ENCODE peak calls at places on chromosomes 12 and 14, in seven cellular contexts. I is transverse colon; T is stimulated activated effector memory CD8-positive, alpha-beta T cell treated with anti-CD3 and anti-CD28 coated beads, Interleukin-12 subunit alpha, Interleukin-12 subunit beta, amount 100 ng/mL, for 72 hours; S is stimulated activated CD8-positive, alpha-beta memory T cell treated with anti-CD3 and anti-CD28 coated beads, Interleukin-2, amount 100 ng/mL, for 1 hour; Q is fibroblast of pulmonary artery; C is endothelial cell; H is H1. J is an unnamed sample.

GRCh38 chr14:35861204-35861868 is 35.2 kb downstream of the BRMS1L start:
- DNase-seq in I (no peak), T (no peak), S (no peak), Q (peak), C (no peak), H (no peak), J (no peak)

GRCh38 chr14:77883479-77884238 is 83.8 kb downstream of the ADCK1 start:
- DNase-seq in I (no peak), T (no peak), S (no peak), Q (no peak), C (no peak), H (no peak), J (no peak)

GRCh38 chr12:4701383-4701782 is 18.8 kb upstream of the GALNT8 start:
- DNase-seq in I (no peak), T (no peak), S (no peak), Q (peak), C (no peak), H (no peak), J (no peak)

GRCh38 chr12:27020761-27021160 is 1.6 kb upstream of the MED21 start:
- DNase-seq in I (no peak), T (no peak), S (no peak), Q (no peak), C (no peak), H (no peak), J (no peak)

GRCh38 chr12:117189725-117190209 is 503 bp downstream of the FBXO21 start:
- DNase-seq in I (peak), T (peak), S (peak), Q (peak), C (peak), H (peak), J (peak)

GRCh38 chr12:3557136-3557697 is 66.2 kb downstream of the PRMT8 start:
- DNase-seq in I (no peak), T (no peak), S (no peak), Q (no peak), C (no peak), H (no peak), J (no peak)

GRCh38 chr12:58408516-58408915 is 467.1 kb downstream of the ATP23 start:
- DNase-seq in I (no peak), T (no peak), S (no peak), Q (peak), C (no peak), H (no peak), J (no peak)

GRCh38 chr12:116314477-116314876 is 37.0 kb upstream of the MED13L start:
- DNase-seq in I (no peak), T (no peak), S (no peak), Q (no peak), C (no peak), H (no peak), J (no peak)

GRCh38 chr12:58521796-58522195 is 398.5 kb downstream of the LRIG3 start:
- DNase-seq in I (no peak), T (no peak), S (no peak), Q (no peak), C (no peak), H (no peak), J (no peak)

GRCh38 chr14:62126885-62127478 is 364.8 kb downstream of the SNAPC1 start:
- DNase-seq in I (no peak), T (no peak), S (no peak), Q (peak), C (peak), H (no peak), J (peak)

GRCh38 chr14:104395941-104396681 is 183.5 kb upstream of the C14orf180 start:
- DNase-seq in I (no peak), T (peak), S (no peak), Q (no peak), C (no peak), H (no peak), J (no peak)

GRCh38 chr12:75725505-75726120 is 214.2 kb upstream of the KRR1 start:
- DNase-seq in I (no peak), T (no peak), S (no peak), Q (peak), C (no peak), H (no peak), J (no peak)

GRCh38 chr14:57714487-57714899 is 151.4 kb downstream of the SLC35F4 start:
- DNase-seq in I (no peak), T (no peak), S (no peak), Q (no peak), C (no peak), H (no peak), J (no peak)

GRCh38 chr12:10182662-10183061 is 3.8 kb downstream of the TMEM52B start:
- DNase-seq in I (no peak), T (no peak), S (no peak), Q (peak), C (no peak), H (no peak), J (no peak)

GRCh38 chr14:100665518-100666032 is 61.1 kb upstream of the DLK1 start:
- DNase-seq in I (peak), T (no peak), S (no peak), Q (no peak), C (no peak), H (no peak), J (peak)

GRCh38 chr12:47305464-47305863 is 225.7 kb upstream of the AMIGO2 start:
- DNase-seq in I (no peak), T (no peak), S (no peak), Q (no peak), C (no peak), H (no peak), J (no peak)

GRCh38 chr12:51695241-51696010 is 104.4 kb downstream of the SCN8A start:
- DNase-seq in I (no peak), T (no peak), S (no peak), Q (no peak), C (no peak), H (no peak), J (no peak)

GRCh38 chr12:52633383-52633782 is 15.0 kb upstream of the KRT73 start:
- DNase-seq in I (no peak), T (peak), S (no peak), Q (no peak), C (no peak), H (peak), J (no peak)

GRCh38 chr12:123319826-123320225 is 44.8 kb downstream of the SBNO1 start:
- DNase-seq in I (no peak), T (no peak), S (no peak), Q (no peak), C (no peak), H (no peak), J (no peak)

GRCh38 chr14:89013098-89013504 is 188.7 kb downstream of the TTC8 start:
- DNase-seq in I (peak), T (no peak), S (no peak), Q (peak), C (no peak), H (peak), J (peak)

GRCh38 chr12:103456006-103456405 is 39.8 kb downstream of the C12orf42 start:
- DNase-seq in I (no peak), T (no peak), S (no peak), Q (no peak), C (no peak), H (no peak), J (no peak)

GRCh38 chr12:54890339-54890738 is 36.0 kb downstream of the MUCL1 start:
- DNase-seq in I (no peak), T (no peak), S (no peak), Q (no peak), C (no peak), H (no peak), J (no peak)

GRCh38 chr14:54440037-54440436 is 1.1 kb downstream of the CNIH1 start:
- DNase-seq in I (no peak), T (no peak), S (no peak), Q (peak), C (no peak), H (no peak), J (no peak)

GRCh38 chr12:6124411-6125151 is at the start of gene VWF:
- DNase-seq in I (no peak), T (no peak), S (no peak), Q (no peak), C (peak), H (no peak), J (no peak)

GRCh38 chr12:123983822-123984485 is 10.9 kb downstream of the ZNF664 start:
- DNase-seq in I (peak), T (peak), S (no peak), Q (peak), C (peak), H (no peak), J (peak)

GRCh38 chr14:81427348-81428058 is 27.4 kb upstream of the STON2 start:
- DNase-seq in I (peak), T (no peak), S (no peak), Q (no peak), C (no peak), H (no peak), J (no peak)

GRCh38 chr12:104682790-104683279 is 226.1 kb downstream of the CHST11 start:
- DNase-seq in I (no peak), T (peak), S (peak), Q (no peak), C (no peak), H (no peak), J (peak)

GRCh38 chr14:69291891-69292586 is 32.1 kb downstream of the GALNT16 start:
- DNase-seq in I (no peak), T (no peak), S (no peak), Q (no peak), C (no peak), H (peak), J (no peak)

J was measured in small intestine.